ENCODE peak calls at places on chromosomes 6 and 20, in six cellular contexts. K is GM12878, L is HepG2, Q is A549, M is SK-N-SH, G is Panc1. B is an unnamed sample.
A peak's percentile ranks its signal among the peaks of the same experiment; 100 is the strongest.

GRCh38 chr6:158039178-158039557 is 57.5 kb downstream of the SYNJ2 start:
- DNase-seq in Q (no peak), G (no peak), K (no peak), M (no peak), L (no peak), B (no peak)

GRCh38 chr20:31820228-31820627 is 1.1 kb downstream of the MYLK2 start:
- DNase-seq in Q (no peak), G (no peak), M (no peak), L (no peak), K (no peak), B (no peak)

GRCh38 chr6:168219167-168219566 is 100.4 kb downstream of the DACT2 start:
- DNase-seq in Q (no peak), K (no peak), G (no peak), M (no peak), L (no peak), B (no peak)

GRCh38 chr6:62285612-62286469 is at the start of gene KHDRBS2:
- DNase-seq in G (no peak), L (peak; percentile 3), Q (peak; percentile 1), K (peak; percentile 31), M (peak; percentile 30), B (peak; percentile 88)

GRCh38 chr6:45423111-45423900 is 45.6 kb upstream of the SUPT3H start:
- DNase-seq in M (peak; percentile 41), L (no peak), Q (no peak), G (no peak), K (no peak), B (peak; percentile 66)

GRCh38 chr20:40702504-40702903 is 13.5 kb upstream of the MAFB start:
- DNase-seq in K (no peak), G (no peak), Q (no peak), L (peak; percentile 39), M (no peak), B (peak; percentile 56)

GRCh38 chr6:143333749-143334520 is 116.6 kb downstream of the ADAT2 start:
- DNase-seq in G (no peak), K (no peak), M (no peak), Q (no peak), L (no peak), B (no peak)

GRCh38 chr20:18692453-18692852 is 104.6 kb downstream of the DTD1 start:
- DNase-seq in L (no peak), Q (no peak), K (no peak), M (no peak), G (no peak), B (no peak)

GRCh38 chr6:33949877-33950831 is 146.4 kb upstream of the MLN start:
- DNase-seq in G (no peak), M (no peak), L (no peak), K (no peak), Q (no peak), B (peak; percentile 70)

DNA sequence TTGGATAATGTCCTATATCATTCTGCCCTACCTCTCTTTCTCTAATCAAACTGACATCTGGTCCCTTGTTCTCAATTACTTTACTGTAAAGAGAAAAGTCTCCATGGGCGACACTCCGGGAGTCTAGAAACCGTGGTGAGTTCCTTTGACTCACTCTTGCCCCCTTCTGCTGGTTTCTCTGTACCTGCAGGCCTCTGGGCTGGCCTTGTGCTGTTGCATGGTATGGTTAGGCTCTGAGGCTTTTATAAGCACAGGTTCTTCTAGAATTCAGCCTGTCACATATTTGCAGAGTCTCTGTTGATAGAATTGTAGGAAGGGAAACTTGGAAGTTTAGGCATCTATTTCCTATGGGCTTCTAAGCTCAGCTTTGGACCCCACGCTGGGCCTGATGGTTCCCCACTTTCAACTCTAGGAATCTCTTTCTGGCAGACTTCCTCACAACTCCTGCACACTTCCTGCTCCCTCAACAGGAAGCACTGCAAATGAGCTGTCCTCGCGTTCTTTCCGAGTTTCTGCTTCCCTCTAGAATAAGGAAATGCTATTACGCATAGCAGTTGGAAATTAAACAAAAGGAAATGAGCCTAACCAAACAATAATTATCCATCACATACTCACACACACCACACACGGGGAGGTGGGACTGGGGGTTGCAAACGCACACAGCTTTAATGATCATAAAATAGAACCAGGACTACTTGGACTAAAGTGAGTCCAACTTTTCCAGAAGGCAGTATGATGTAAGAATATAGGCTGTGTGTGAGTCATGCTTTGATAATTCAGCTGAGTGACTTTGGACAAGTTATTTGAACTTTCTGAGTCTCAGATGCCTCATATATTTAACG is 683.3 kb downstream of the QKI start:
- DNase-seq in K (no peak), G (no peak), L (no peak), M (no peak), Q (no peak), B (peak; percentile 45)
- TF ChIP-seq REST in K (no peak), G (no peak), L (no peak), M (no peak), Q (no peak), B (no peak)

GRCh38 chr6:21997414-21998037 is 299.3 kb downstream of the PRL start:
- DNase-seq in L (no peak), Q (no peak), G (no peak), K (no peak), M (peak; percentile 39), B (no peak)
- TF ChIP-seq REST in L (no peak), Q (no peak), G (no peak), K (no peak), M (no peak), B (no peak)

GRCh38 chr6:96234476-96234875 is 218.7 kb downstream of the FUT9 start:
- DNase-seq in L (no peak), K (no peak), G (no peak), M (no peak), Q (no peak), B (no peak)
- TF ChIP-seq REST in L (no peak), K (no peak), G (no peak), M (no peak), Q (no peak), B (no peak)

GRCh38 chr6:108745664-108746336 is 102.4 kb upstream of the ARMC2 start:
- DNase-seq in Q (no peak), G (no peak), M (no peak), K (no peak), L (no peak), B (no peak)
- TF ChIP-seq REST in Q (no peak), G (no peak), M (no peak), K (no peak), L (no peak), B (no peak)

GRCh38 chr6:169913096-169913615 is 161.7 kb downstream of the ERMARD start:
- DNase-seq in L (no peak), G (no peak), Q (no peak), M (no peak), K (no peak), B (no peak)
- TF ChIP-seq REST in L (no peak), G (no peak), Q (no peak), M (no peak), K (no peak), B (no peak)

GRCh38 chr6:97440590-97441176 is 157.7 kb upstream of the MMS22L start:
- DNase-seq in Q (peak; percentile 0), K (no peak), M (peak; percentile 60), L (peak; percentile 54), G (peak; percentile 12), B (peak; percentile 79)
- TF ChIP-seq REST in Q (no peak), K (no peak), M (no peak), L (no peak), G (no peak), B (no peak)

DNA sequence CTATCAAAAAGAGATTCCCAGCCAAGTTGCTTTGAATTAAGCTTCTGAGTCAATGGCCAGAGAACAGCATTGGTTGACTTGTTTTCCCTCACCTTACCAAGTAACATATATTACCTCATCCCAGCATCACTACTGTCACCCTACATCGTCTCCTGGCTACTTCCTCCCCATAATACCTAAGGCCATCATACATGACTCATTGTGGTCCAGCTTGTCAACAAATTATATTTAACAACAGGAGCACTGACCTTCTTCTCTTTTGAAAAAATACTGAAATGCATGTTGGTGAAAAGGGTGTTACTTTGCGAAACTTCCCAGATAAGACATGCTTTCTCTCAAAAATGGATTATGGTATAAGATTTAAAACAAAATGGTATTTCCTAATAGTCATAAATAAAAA is 106.9 kb downstream of the TBX18 start:
- DNase-seq in K (no peak), L (no peak), Q (no peak), G (no peak), M (no peak), B (no peak)
- TF ChIP-seq REST in K (no peak), L (no peak), Q (no peak), G (no peak), M (no peak), B (no peak)